ENCODE peak calls at places on chromosomes 6 and 20, in four cellular contexts. Y is stimulated activated CD4-positive, alpha-beta T cell treated with anti-CD3 and anti-CD28 coated beads, Interleukin-15, amount 100 ng/mL, for 24 hours; G is HT-29; L is astrocyte of the spinal cord. Z is an unnamed sample.

GRCh38 chr6:166562726-166563125 is 23.8 kb downstream of the RAMACL start:
- DNase-seq in Y (no peak), L (no peak), G (no peak), Z (no peak)

GRCh38 chr20:33373735-33374605 is 27.3 kb downstream of the CDK5RAP1 start:
- DNase-seq in L (peak; percentile 71), Y (no peak), G (peak; percentile 87), Z (no peak)

GRCh38 chr6:129501401-129502051 is 208.5 kb downstream of the ARHGAP18 start:
- DNase-seq in Y (peak; percentile 58), L (peak; percentile 100), G (peak; percentile 83), Z (peak; percentile 89)

GRCh38 chr20:62723351-62723750 is 14.7 kb downstream of the NTSR1 start:
- DNase-seq in L (peak; percentile 4), G (no peak), Y (no peak), Z (no peak)

GRCh38 chr6:117976030-117976651 is 69.1 kb downstream of the SLC35F1 start:
- DNase-seq in L (peak; percentile 57), G (peak; percentile 65), Y (no peak), Z (no peak)

GRCh38 chr20:31837896-31838397 is 7.5 kb downstream of the FOXS1 start:
- DNase-seq in L (peak; percentile 64), Y (no peak), G (no peak), Z (peak; percentile 82)

GRCh38 chr20:41035207-41035606 is 6.6 kb downstream of the TOP1 start:
- DNase-seq in L (no peak), G (no peak), Y (no peak), Z (no peak)

GRCh38 chr6:39791850-39792500 is at the start of gene DAAM2:
- DNase-seq in Y (peak; percentile 5), L (peak; percentile 42), G (no peak), Z (no peak)

GRCh38 chr20:64144144-64144912 is 19.9 kb upstream of the MYT1 start:
- DNase-seq in Y (no peak), L (no peak), G (no peak), Z (peak; percentile 58)

GRCh38 chr6:33437666-33438065 is 16.7 kb upstream of the ZBTB9 start:
- DNase-seq in G (no peak), Y (no peak), L (no peak), Z (no peak)